ENCODE peak calls at places on chromosome 14, in ten cellular contexts. O, R, A, H, X, Z, J, C, T and G are unnamed samples.

GRCh38 chr14:90168425-90169105 is 87.8 kb upstream of the PSMC1 start:
- DNase-seq in C (no peak), T (no peak), H (no peak), X (peak; percentile 49), R (no peak), A (no peak), O (no peak), J (peak; percentile 69), Z (no peak), G (no peak)

GRCh38 chr14:72433511-72433910 is 460.4 kb downstream of the DPF3 start:
- DNase-seq in R (no peak), X (peak; percentile 30), T (no peak), Z (no peak), O (no peak), H (no peak), C (no peak), A (peak; percentile 1), J (peak; percentile 66), G (no peak)

GRCh38 chr14:47155395-47155794 is 503.8 kb upstream of the RPL10L start:
- DNase-seq in O (no peak), X (no peak), A (no peak), J (no peak), R (no peak), T (no peak), Z (no peak), C (no peak), H (no peak), G (no peak)

GRCh38 chr14:53278602-53279506 is 125.7 kb upstream of the DDHD1 start:
- DNase-seq in H (no peak), Z (no peak), O (no peak), A (no peak), J (peak; percentile 28), C (no peak), T (no peak), R (no peak), X (peak; percentile 85), G (no peak)

GRCh38 chr14:105378873-105379685 is 19.3 kb upstream of the TEX22 start:
- DNase-seq in T (no peak), O (no peak), Z (no peak), A (no peak), C (no peak), H (no peak), J (no peak), R (no peak), X (no peak), G (no peak)

GRCh38 chr14:24837280-24838046 is 203.5 kb upstream of the GZMB start:
- DNase-seq in O (no peak), T (no peak), X (peak; percentile 63), H (no peak), A (no peak), Z (no peak), R (no peak), C (no peak), J (peak; percentile 85), G (no peak)

GRCh38 chr14:86087377-86087776 is 557.4 kb downstream of the FLRT2 start:
- DNase-seq in A (no peak), R (no peak), X (no peak), J (no peak), C (no peak), T (no peak), O (no peak), H (no peak), Z (no peak), G (no peak)

GRCh38 chr14:98136420-98136819 is 1135.6 kb downstream of the BCL11B start:
- DNase-seq in X (no peak), J (no peak), A (no peak), C (peak; percentile 41), T (no peak), Z (no peak), H (no peak), R (no peak), O (no peak), G (no peak)

GRCh38 chr14:55212611-55213010 is 21.2 kb upstream of the DLGAP5 start:
- DNase-seq in R (no peak), X (no peak), H (no peak), C (no peak), J (no peak), Z (no peak), A (no peak), O (no peak), T (no peak), G (no peak)

GRCh38 chr14:36522972-36523685 is 3.1 kb upstream of the NKX2-1 start:
- DNase-seq in C (no peak), J (no peak), H (no peak), A (no peak), R (no peak), Z (no peak), X (no peak), O (no peak), T (no peak), G (no peak)

GRCh38 chr14:101813171-101813759 is 51.8 kb downstream of the PPP2R5C start:
- DNase-seq in X (no peak), T (no peak), O (peak; percentile 53), R (no peak), C (no peak), Z (no peak), A (no peak), H (no peak), J (peak; percentile 9), G (no peak)

GRCh38 chr14:68762944-68763831 is 29.7 kb downstream of the ZFP36L1 start:
- DNase-seq in O (peak; percentile 53), J (peak; percentile 92), X (peak; percentile 98), T (no peak), Z (no peak), C (no peak), H (no peak), A (no peak), R (peak; percentile 10), G (no peak)

GRCh38 chr14:94665121-94665520 is 52.9 kb downstream of the SERPINA3 start:
- DNase-seq in J (peak; percentile 91), Z (no peak), H (no peak), R (no peak), T (no peak), X (peak; percentile 43), O (no peak), C (no peak), A (no peak), G (no peak)